ENCODE peak calls at places on chromosomes 1 and 21, in six cellular contexts. F, Z, Q, W, X and T are unnamed samples.

GRCh38 chr1:152906023-152906565 is 2.3 kb upstream of the IVL start:
- DNase-seq in W (no peak), F (no peak), Q (no peak), Z (no peak), X (no peak), T (no peak)

GRCh38 chr21:32193066-32193465 is 85.8 kb downstream of the MIS18A start:
- DNase-seq in Z (no peak), X (no peak), W (no peak), Q (no peak), F (no peak), T (no peak)

GRCh38 chr1:177355575-177355974 is 184.8 kb downstream of the BRINP2 start:
- DNase-seq in W (no peak), Q (no peak), X (no peak), Z (no peak), F (peak; percentile 3), T (no peak)

GRCh38 chr1:79043506-79043905 is 37.0 kb upstream of the ADGRL4 start:
- DNase-seq in Z (no peak), Q (no peak), W (no peak), X (no peak), F (no peak), T (no peak)

GRCh38 chr1:66505671-66506392 is 28.1 kb upstream of the SGIP1 start:
- DNase-seq in Q (no peak), X (no peak), Z (no peak), F (no peak), W (no peak), T (no peak)

GRCh38 chr1:94270801-94271203 is 33.4 kb upstream of the ARHGAP29 start:
- DNase-seq in W (no peak), F (no peak), Q (no peak), X (no peak), Z (no peak), T (no peak)

GRCh38 chr1:30633294-30633693 is 90.1 kb downstream of the MATN1 start:
- DNase-seq in X (no peak), Q (no peak), W (no peak), Z (no peak), F (no peak), T (no peak)

GRCh38 chr1:15475737-15476314 is at the start of gene CELA2B:
- DNase-seq in F (no peak), Z (no peak), X (no peak), W (no peak), Q (no peak), T (no peak)

GRCh38 chr1:36161656-36162531 is 5.9 kb downstream of the MAP7D1 start:
- DNase-seq in X (no peak), F (no peak), W (peak; percentile 47), Q (no peak), Z (no peak), T (no peak)

GRCh38 chr1:44640178-44640865 is 34.0 kb downstream of the TMEM53 start:
- DNase-seq in Q (no peak), X (no peak), F (no peak), Z (no peak), W (no peak), T (no peak)

GRCh38 chr21:37829447-37829846 is 86.8 kb downstream of the KCNJ6 start:
- DNase-seq in X (no peak), Z (no peak), W (no peak), Q (no peak), F (peak; percentile 23), T (no peak)

GRCh38 chr1:11487196-11487751 is 8.3 kb downstream of the DISP3 start:
- DNase-seq in Q (no peak), Z (no peak), W (no peak), X (no peak), F (no peak), T (no peak)

GRCh38 chr1:11483581-11484320 is 4.8 kb downstream of the DISP3 start:
- DNase-seq in Q (no peak), F (no peak), W (no peak), X (no peak), Z (no peak), T (no peak)

GRCh38 chr1:11484321-11484655 is 5.3 kb downstream of the DISP3 start:
- DNase-seq in Z (no peak), W (no peak), Q (no peak), X (no peak), F (no peak), T (no peak)

GRCh38 chr1:11486610-11487009 is 7.7 kb downstream of the DISP3 start:
- DNase-seq in Z (no peak), W (no peak), Q (no peak), F (no peak), X (no peak), T (no peak)

GRCh38 chr1:11485191-11485590 is 6.2 kb downstream of the DISP3 start:
- DNase-seq in Q (no peak), F (no peak), X (no peak), W (no peak), Z (no peak), T (no peak)
- TF ChIP-seq TAF1 in Q (no peak), F (no peak), X (no peak), W (no peak), Z (no peak), T (no peak)

GRCh38 chr1:86774305-86775304 is 70.2 kb downstream of the SH3GLB1 start:
- DNase-seq in Z (peak; percentile 66), F (peak; percentile 100), W (peak; percentile 75), X (peak; percentile 31), Q (no peak), T (no peak)
- TF ChIP-seq POLR2A in Z (no peak), F (peak; percentile 72), W (no peak), X (no peak), Q (no peak), T (no peak)

DNA sequence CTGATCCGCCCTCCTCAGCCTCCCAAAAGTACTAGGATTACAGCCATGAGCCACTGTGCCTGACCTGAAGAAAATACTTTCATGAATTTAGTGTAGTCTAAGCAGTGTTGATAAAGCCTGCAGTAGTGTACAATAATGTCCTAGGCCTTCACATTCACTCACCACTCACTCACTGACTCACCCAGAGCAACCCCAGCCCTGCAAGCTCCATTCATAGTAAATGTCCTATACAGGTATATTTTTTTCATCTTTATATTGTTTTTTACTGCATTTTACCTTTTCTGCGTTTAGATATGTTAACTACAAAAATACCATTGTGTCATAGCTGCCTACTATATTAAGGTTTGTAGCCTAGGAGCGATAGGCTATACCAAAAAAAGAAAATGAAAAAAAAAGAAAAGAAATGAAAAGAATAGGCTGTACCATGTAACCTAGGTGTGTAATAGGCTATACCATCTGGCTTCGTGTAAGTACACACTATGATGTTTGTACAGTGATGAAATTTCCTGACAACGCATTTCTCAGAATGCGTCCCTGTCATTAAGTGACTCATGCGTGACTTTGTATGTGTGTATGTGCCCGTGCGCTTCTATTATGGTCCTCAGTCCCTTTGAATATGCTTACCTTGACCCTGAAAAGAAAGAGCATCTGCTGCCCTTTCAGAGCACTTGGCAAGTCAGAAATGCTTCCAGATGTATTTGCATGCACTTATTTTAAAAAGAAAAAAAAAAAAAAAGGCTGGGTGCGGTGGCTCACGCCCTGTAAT is 9.2 kb upstream of the SLAMF8 start:
- DNase-seq in F (peak; percentile 70), W (peak; percentile 22), Z (no peak), X (no peak), Q (no peak), T (no peak)
- TF ChIP-seq TAF1 in F (no peak), W (no peak), Z (no peak), X (no peak), Q (no peak), T (no peak)

GRCh38 chr1:24277420-24278169 is 41.6 kb upstream of the GRHL3 start:
- DNase-seq in F (no peak), Z (peak; percentile 15), X (no peak), Q (no peak), W (no peak), T (no peak)
- TF ChIP-seq POLR2A in F (no peak), Z (no peak), X (no peak), Q (no peak), W (no peak), T (no peak)